ENCODE peak calls at places on chromosomes 1 and 21, in nine cellular contexts. One of them, this sample, is unnamed.

GRCh38 chr1:115952547-115952946 is 23.8 kb upstream of the SLC22A15 start:
- DNase-seq in RWPE1: no peak
- DNase-seq in ovary: no peak
- DNase-seq in A549: no peak
- DNase-seq in transverse colon: no peak
- DNase-seq in neural crest cell: no peak
- DNase-seq in foreskin fibroblast: no peak
- DNase-seq in stimulated activated CD4-positive, alpha-beta T cell treated with anti-CD3 and anti-CD28 coated beads, Interleukin-4, amount 100 ng/mL, for 24 hours: no peak
- DNase-seq in KBM-7: no peak
- DNase-seq in this sample: no peak

GRCh38 chr1:30695481-30695880 is 27.9 kb downstream of the MATN1 start:
- DNase-seq in RWPE1: no peak
- DNase-seq in ovary: no peak
- DNase-seq in A549: no peak
- DNase-seq in transverse colon: no peak
- DNase-seq in neural crest cell: no peak
- DNase-seq in foreskin fibroblast: no peak
- DNase-seq in stimulated activated CD4-positive, alpha-beta T cell treated with anti-CD3 and anti-CD28 coated beads, Interleukin-4, amount 100 ng/mL, for 24 hours: no peak
- DNase-seq in KBM-7: no peak
- DNase-seq in this sample: no peak

GRCh38 chr1:182299728-182300581 is 91.6 kb downstream of the GLUL start:
- DNase-seq in RWPE1: peak
- DNase-seq in ovary: peak
- DNase-seq in A549: no peak
- DNase-seq in transverse colon: peak
- DNase-seq in neural crest cell: no peak
- DNase-seq in foreskin fibroblast: no peak
- DNase-seq in stimulated activated CD4-positive, alpha-beta T cell treated with anti-CD3 and anti-CD28 coated beads, Interleukin-4, amount 100 ng/mL, for 24 hours: no peak
- DNase-seq in KBM-7: peak
- DNase-seq in this sample: no peak

GRCh38 chr1:58650141-58650540 is 49.7 kb downstream of the MYSM1 start:
- DNase-seq in RWPE1: peak
- DNase-seq in ovary: no peak
- DNase-seq in A549: no peak
- DNase-seq in transverse colon: no peak
- DNase-seq in neural crest cell: no peak
- DNase-seq in foreskin fibroblast: peak
- DNase-seq in stimulated activated CD4-positive, alpha-beta T cell treated with anti-CD3 and anti-CD28 coated beads, Interleukin-4, amount 100 ng/mL, for 24 hours: no peak
- DNase-seq in KBM-7: no peak
- DNase-seq in this sample: no peak

GRCh38 chr1:99740141-99740540 is 26.3 kb downstream of the FRRS1 start:
- DNase-seq in RWPE1: no peak
- DNase-seq in ovary: no peak
- DNase-seq in A549: no peak
- DNase-seq in transverse colon: no peak
- DNase-seq in neural crest cell: no peak
- DNase-seq in foreskin fibroblast: no peak
- DNase-seq in stimulated activated CD4-positive, alpha-beta T cell treated with anti-CD3 and anti-CD28 coated beads, Interleukin-4, amount 100 ng/mL, for 24 hours: no peak
- DNase-seq in KBM-7: no peak
- DNase-seq in this sample: no peak

GRCh38 chr1:43991200-43991475 is 261 bp upstream of the CCDC24 start:
- DNase-seq in RWPE1: no peak
- DNase-seq in ovary: no peak
- DNase-seq in A549: no peak
- DNase-seq in transverse colon: no peak
- DNase-seq in neural crest cell: no peak
- DNase-seq in foreskin fibroblast: no peak
- DNase-seq in stimulated activated CD4-positive, alpha-beta T cell treated with anti-CD3 and anti-CD28 coated beads, Interleukin-4, amount 100 ng/mL, for 24 hours: no peak
- DNase-seq in KBM-7: no peak
- DNase-seq in this sample: no peak

GRCh38 chr1:60470231-60470630 is 396.7 kb upstream of the C1orf87 start:
- DNase-seq in RWPE1: no peak
- DNase-seq in ovary: no peak
- DNase-seq in A549: no peak
- DNase-seq in transverse colon: no peak
- DNase-seq in neural crest cell: no peak
- DNase-seq in foreskin fibroblast: peak
- DNase-seq in stimulated activated CD4-positive, alpha-beta T cell treated with anti-CD3 and anti-CD28 coated beads, Interleukin-4, amount 100 ng/mL, for 24 hours: no peak
- DNase-seq in KBM-7: no peak
- DNase-seq in this sample: no peak

GRCh38 chr1:78211483-78212092 is 165.8 kb downstream of the GIPC2 start:
- DNase-seq in RWPE1: no peak
- DNase-seq in ovary: no peak
- DNase-seq in A549: no peak
- DNase-seq in transverse colon: no peak
- DNase-seq in neural crest cell: no peak
- DNase-seq in foreskin fibroblast: no peak
- DNase-seq in stimulated activated CD4-positive, alpha-beta T cell treated with anti-CD3 and anti-CD28 coated beads, Interleukin-4, amount 100 ng/mL, for 24 hours: no peak
- DNase-seq in KBM-7: no peak
- DNase-seq in this sample: no peak

GRCh38 chr21:45544449-45545235 is 2.4 kb upstream of the SLC19A1 start:
- DNase-seq in RWPE1: no peak
- DNase-seq in ovary: peak
- DNase-seq in A549: no peak
- DNase-seq in transverse colon: no peak
- DNase-seq in neural crest cell: no peak
- DNase-seq in foreskin fibroblast: no peak
- DNase-seq in stimulated activated CD4-positive, alpha-beta T cell treated with anti-CD3 and anti-CD28 coated beads, Interleukin-4, amount 100 ng/mL, for 24 hours: no peak
- DNase-seq in KBM-7: no peak
- DNase-seq in this sample: no peak

GRCh38 chr21:16842716-16843115 is 670.1 kb upstream of the CXADR start:
- DNase-seq in RWPE1: no peak
- DNase-seq in ovary: no peak
- DNase-seq in A549: no peak
- DNase-seq in transverse colon: no peak
- DNase-seq in neural crest cell: no peak
- DNase-seq in foreskin fibroblast: no peak
- DNase-seq in stimulated activated CD4-positive, alpha-beta T cell treated with anti-CD3 and anti-CD28 coated beads, Interleukin-4, amount 100 ng/mL, for 24 hours: no peak
- DNase-seq in KBM-7: no peak
- DNase-seq in this sample: no peak

GRCh38 chr1:205229916-205230700 is 2.4 kb downstream of the TMCC2 start:
- DNase-seq in RWPE1: no peak
- DNase-seq in ovary: no peak
- DNase-seq in A549: no peak
- DNase-seq in transverse colon: no peak
- DNase-seq in neural crest cell: no peak
- DNase-seq in foreskin fibroblast: no peak
- DNase-seq in stimulated activated CD4-positive, alpha-beta T cell treated with anti-CD3 and anti-CD28 coated beads, Interleukin-4, amount 100 ng/mL, for 24 hours: no peak
- DNase-seq in KBM-7: peak
- DNase-seq in this sample: no peak

GRCh38 chr1:47846981-47847380 is 150.2 kb downstream of the TRABD2B start:
- DNase-seq in RWPE1: no peak
- DNase-seq in ovary: no peak
- DNase-seq in A549: no peak
- DNase-seq in transverse colon: no peak
- DNase-seq in neural crest cell: no peak
- DNase-seq in foreskin fibroblast: no peak
- DNase-seq in stimulated activated CD4-positive, alpha-beta T cell treated with anti-CD3 and anti-CD28 coated beads, Interleukin-4, amount 100 ng/mL, for 24 hours: no peak
- DNase-seq in KBM-7: no peak
- DNase-seq in this sample: no peak

GRCh38 chr1:170640581-170640980 is 23.4 kb upstream of the PRRX1 start:
- DNase-seq in RWPE1: no peak
- DNase-seq in ovary: no peak
- DNase-seq in A549: no peak
- DNase-seq in transverse colon: no peak
- DNase-seq in neural crest cell: no peak
- DNase-seq in foreskin fibroblast: no peak
- DNase-seq in stimulated activated CD4-positive, alpha-beta T cell treated with anti-CD3 and anti-CD28 coated beads, Interleukin-4, amount 100 ng/mL, for 24 hours: no peak
- DNase-seq in KBM-7: no peak
- DNase-seq in this sample: no peak

GRCh38 chr1:192702212-192702993 is 66.5 kb downstream of the RGS13 start:
- DNase-seq in RWPE1: peak
- DNase-seq in ovary: no peak
- DNase-seq in A549: peak
- DNase-seq in transverse colon: no peak
- DNase-seq in neural crest cell: no peak
- DNase-seq in foreskin fibroblast: peak
- DNase-seq in stimulated activated CD4-positive, alpha-beta T cell treated with anti-CD3 and anti-CD28 coated beads, Interleukin-4, amount 100 ng/mL, for 24 hours: no peak
- DNase-seq in KBM-7: no peak
- DNase-seq in this sample: no peak

GRCh38 chr21:25801217-25802015 is 66.6 kb downstream of the GABPA start:
- DNase-seq in RWPE1: peak
- DNase-seq in ovary: peak
- DNase-seq in A549: peak
- DNase-seq in transverse colon: peak
- DNase-seq in neural crest cell: peak
- DNase-seq in foreskin fibroblast: peak
- DNase-seq in stimulated activated CD4-positive, alpha-beta T cell treated with anti-CD3 and anti-CD28 coated beads, Interleukin-4, amount 100 ng/mL, for 24 hours: peak
- DNase-seq in KBM-7: peak
- DNase-seq in this sample: peak

GRCh38 chr1:87115317-87115885 is 201.0 kb downstream of the HS2ST1 start:
- DNase-seq in RWPE1: peak
- DNase-seq in ovary: no peak
- DNase-seq in A549: no peak
- DNase-seq in transverse colon: no peak
- DNase-seq in neural crest cell: no peak
- DNase-seq in foreskin fibroblast: peak
- DNase-seq in stimulated activated CD4-positive, alpha-beta T cell treated with anti-CD3 and anti-CD28 coated beads, Interleukin-4, amount 100 ng/mL, for 24 hours: no peak
- DNase-seq in KBM-7: no peak
- DNase-seq in this sample: no peak

GRCh38 chr1:63831409-63831808 is 57.6 kb downstream of the ROR1 start:
- DNase-seq in RWPE1: no peak
- DNase-seq in ovary: no peak
- DNase-seq in A549: no peak
- DNase-seq in transverse colon: no peak
- DNase-seq in neural crest cell: no peak
- DNase-seq in foreskin fibroblast: no peak
- DNase-seq in stimulated activated CD4-positive, alpha-beta T cell treated with anti-CD3 and anti-CD28 coated beads, Interleukin-4, amount 100 ng/mL, for 24 hours: no peak
- DNase-seq in KBM-7: no peak
- DNase-seq in this sample: no peak

GRCh38 chr1:247435026-247435770 is 19.2 kb downstream of the NLRP3 start:
- DNase-seq in RWPE1: no peak
- DNase-seq in ovary: no peak
- DNase-seq in A549: no peak
- DNase-seq in transverse colon: no peak
- DNase-seq in neural crest cell: no peak
- DNase-seq in foreskin fibroblast: no peak
- DNase-seq in stimulated activated CD4-positive, alpha-beta T cell treated with anti-CD3 and anti-CD28 coated beads, Interleukin-4, amount 100 ng/mL, for 24 hours: no peak
- DNase-seq in KBM-7: no peak
- DNase-seq in this sample: no peak

GRCh38 chr1:38039386-38039933 is 7.1 kb downstream of the POU3F1 start:
- DNase-seq in RWPE1: no peak
- DNase-seq in ovary: no peak
- DNase-seq in A549: no peak
- DNase-seq in transverse colon: no peak
- DNase-seq in neural crest cell: no peak
- DNase-seq in foreskin fibroblast: no peak
- DNase-seq in stimulated activated CD4-positive, alpha-beta T cell treated with anti-CD3 and anti-CD28 coated beads, Interleukin-4, amount 100 ng/mL, for 24 hours: no peak
- DNase-seq in KBM-7: no peak
- DNase-seq in this sample: no peak

GRCh38 chr1:84869750-84870149 is 23.3 kb downstream of the LPAR3 start:
- DNase-seq in RWPE1: no peak
- DNase-seq in ovary: no peak
- DNase-seq in A549: no peak
- DNase-seq in transverse colon: no peak
- DNase-seq in neural crest cell: no peak
- DNase-seq in foreskin fibroblast: peak
- DNase-seq in stimulated activated CD4-positive, alpha-beta T cell treated with anti-CD3 and anti-CD28 coated beads, Interleukin-4, amount 100 ng/mL, for 24 hours: no peak
- DNase-seq in KBM-7: no peak
- DNase-seq in this sample: no peak

GRCh38 chr1:246690100-246690499 is 34.1 kb upstream of the SCCPDH start:
- DNase-seq in RWPE1: no peak
- DNase-seq in ovary: no peak
- DNase-seq in A549: no peak
- DNase-seq in transverse colon: no peak
- DNase-seq in neural crest cell: no peak
- DNase-seq in foreskin fibroblast: no peak
- DNase-seq in stimulated activated CD4-positive, alpha-beta T cell treated with anti-CD3 and anti-CD28 coated beads, Interleukin-4, amount 100 ng/mL, for 24 hours: no peak
- DNase-seq in KBM-7: no peak
- DNase-seq in this sample: no peak

GRCh38 chr1:222464841-222465210 is 83.1 kb downstream of the HHIPL2 start:
- DNase-seq in RWPE1: peak
- DNase-seq in ovary: peak
- DNase-seq in A549: peak
- DNase-seq in transverse colon: peak
- DNase-seq in neural crest cell: peak
- DNase-seq in foreskin fibroblast: peak
- DNase-seq in stimulated activated CD4-positive, alpha-beta T cell treated with anti-CD3 and anti-CD28 coated beads, Interleukin-4, amount 100 ng/mL, for 24 hours: peak
- DNase-seq in KBM-7: peak
- DNase-seq in this sample: peak

GRCh38 chr1:41455479-41456271 is 28.8 kb downstream of the EDN2 start:
- DNase-seq in RWPE1: peak
- DNase-seq in ovary: no peak
- DNase-seq in A549: no peak
- DNase-seq in transverse colon: peak
- DNase-seq in neural crest cell: no peak
- DNase-seq in foreskin fibroblast: peak
- DNase-seq in stimulated activated CD4-positive, alpha-beta T cell treated with anti-CD3 and anti-CD28 coated beads, Interleukin-4, amount 100 ng/mL, for 24 hours: no peak
- DNase-seq in KBM-7: no peak
- DNase-seq in this sample: peak

GRCh38 chr1:203467550-203467921 is 8.1 kb upstream of the PRELP start:
- DNase-seq in RWPE1: no peak
- DNase-seq in ovary: peak
- DNase-seq in A549: no peak
- DNase-seq in transverse colon: peak
- DNase-seq in neural crest cell: no peak
- DNase-seq in foreskin fibroblast: no peak
- DNase-seq in stimulated activated CD4-positive, alpha-beta T cell treated with anti-CD3 and anti-CD28 coated beads, Interleukin-4, amount 100 ng/mL, for 24 hours: no peak
- DNase-seq in KBM-7: no peak
- DNase-seq in this sample: no peak

GRCh38 chr1:217260676-217261075 is 370.2 kb downstream of the GPATCH2 start:
- DNase-seq in RWPE1: no peak
- DNase-seq in ovary: no peak
- DNase-seq in A549: no peak
- DNase-seq in transverse colon: no peak
- DNase-seq in neural crest cell: no peak
- DNase-seq in foreskin fibroblast: no peak
- DNase-seq in stimulated activated CD4-positive, alpha-beta T cell treated with anti-CD3 and anti-CD28 coated beads, Interleukin-4, amount 100 ng/mL, for 24 hours: no peak
- DNase-seq in KBM-7: no peak
- DNase-seq in this sample: no peak

GRCh38 chr1:179026813-179027664 is 1.3 kb downstream of the FAM20B start:
- DNase-seq in RWPE1: peak
- DNase-seq in ovary: no peak
- DNase-seq in A549: no peak
- DNase-seq in transverse colon: no peak
- DNase-seq in neural crest cell: no peak
- DNase-seq in foreskin fibroblast: no peak
- DNase-seq in stimulated activated CD4-positive, alpha-beta T cell treated with anti-CD3 and anti-CD28 coated beads, Interleukin-4, amount 100 ng/mL, for 24 hours: no peak
- DNase-seq in KBM-7: no peak
- DNase-seq in this sample: no peak

GRCh38 chr1:233107130-233107529 is 156.7 kb downstream of the NTPCR start:
- DNase-seq in RWPE1: no peak
- DNase-seq in ovary: no peak
- DNase-seq in A549: peak
- DNase-seq in transverse colon: no peak
- DNase-seq in neural crest cell: no peak
- DNase-seq in foreskin fibroblast: no peak
- DNase-seq in stimulated activated CD4-positive, alpha-beta T cell treated with anti-CD3 and anti-CD28 coated beads, Interleukin-4, amount 100 ng/mL, for 24 hours: no peak
- DNase-seq in KBM-7: no peak
- DNase-seq in this sample: no peak

GRCh38 chr1:36096500-36097412 is 8.1 kb downstream of the ADPRS start:
- DNase-seq in RWPE1: no peak
- DNase-seq in ovary: peak
- DNase-seq in A549: peak
- DNase-seq in transverse colon: no peak
- DNase-seq in neural crest cell: no peak
- DNase-seq in foreskin fibroblast: no peak
- DNase-seq in stimulated activated CD4-positive, alpha-beta T cell treated with anti-CD3 and anti-CD28 coated beads, Interleukin-4, amount 100 ng/mL, for 24 hours: no peak
- DNase-seq in KBM-7: no peak
- DNase-seq in this sample: peak

GRCh38 chr21:45224189-45224938 is 63.3 kb downstream of the POFUT2 start:
- DNase-seq in RWPE1: no peak
- DNase-seq in ovary: no peak
- DNase-seq in A549: no peak
- DNase-seq in transverse colon: peak
- DNase-seq in neural crest cell: no peak
- DNase-seq in foreskin fibroblast: no peak
- DNase-seq in stimulated activated CD4-positive, alpha-beta T cell treated with anti-CD3 and anti-CD28 coated beads, Interleukin-4, amount 100 ng/mL, for 24 hours: peak
- DNase-seq in KBM-7: no peak
- DNase-seq in this sample: no peak

GRCh38 chr1:193185861-193186714 is at the start of gene B3GALT2:
- DNase-seq in RWPE1: peak
- DNase-seq in ovary: no peak
- DNase-seq in A549: no peak
- DNase-seq in transverse colon: peak
- DNase-seq in neural crest cell: peak
- DNase-seq in foreskin fibroblast: no peak
- DNase-seq in stimulated activated CD4-positive, alpha-beta T cell treated with anti-CD3 and anti-CD28 coated beads, Interleukin-4, amount 100 ng/mL, for 24 hours: no peak
- DNase-seq in KBM-7: peak
- DNase-seq in this sample: no peak

GRCh38 chr1:49541096-49541752 is 482.5 kb downstream of the AGBL4 start:
- DNase-seq in RWPE1: no peak
- DNase-seq in ovary: no peak
- DNase-seq in A549: no peak
- DNase-seq in transverse colon: no peak
- DNase-seq in neural crest cell: no peak
- DNase-seq in foreskin fibroblast: no peak
- DNase-seq in stimulated activated CD4-positive, alpha-beta T cell treated with anti-CD3 and anti-CD28 coated beads, Interleukin-4, amount 100 ng/mL, for 24 hours: no peak
- DNase-seq in KBM-7: no peak
- DNase-seq in this sample: no peak

This sample was measured in RKO.